ENCODE peak calls at places on chromosomes 4 and X, in seven cellular contexts. B is right atrium auricular region, J is WTC11, Y is tibial nerve, A is A549, H is foreskin fibroblast, O is WERI-Rb-1. V is an unnamed sample.

GRCh38 chr4:120525106-120525505 is 397.4 kb downstream of the PRDM5 start:
- DNase-seq in B (no peak), Y (no peak), H (no peak), A (no peak), J (no peak), O (no peak), V (no peak)

GRCh38 chr4:37101686-37102085 is 142.9 kb upstream of the NWD2 start:
- DNase-seq in J (no peak), A (no peak), O (no peak), H (no peak), B (no peak), Y (no peak), V (no peak)

GRCh38 chrX:45621356-45622041 is 420.8 kb upstream of the DIPK2B start:
- DNase-seq in O (no peak), A (no peak), Y (no peak), J (no peak), B (no peak), H (peak; percentile 87), V (no peak)

GRCh38 chrX:129777218-129777768 is 2.5 kb upstream of the SASH3 start:
- DNase-seq in Y (no peak), A (no peak), J (no peak), H (no peak), O (no peak), B (no peak), V (peak; percentile 38)

GRCh38 chr4:38759077-38759789 is 23.6 kb downstream of the TLR10 start:
- DNase-seq in J (peak; percentile 67), H (peak; percentile 71), O (peak; percentile 50), A (peak; percentile 43), Y (peak; percentile 61), B (peak; percentile 76), V (peak; percentile 45)

GRCh38 chr4:2570551-2571222 is 34.2 kb downstream of the FAM193A start:
- DNase-seq in Y (no peak), O (no peak), J (no peak), A (no peak), H (no peak), B (no peak), V (no peak)

GRCh38 chr4:141652161-141652778 is 15.9 kb downstream of the IL15 start:
- DNase-seq in O (no peak), Y (no peak), B (no peak), J (no peak), H (peak; percentile 30), A (no peak), V (no peak)

GRCh38 chr4:37765741-37766140 is 60.7 kb upstream of the PGM2 start:
- DNase-seq in A (no peak), B (no peak), H (no peak), J (no peak), O (no peak), Y (no peak), V (no peak)

GRCh38 chrX:140050906-140051305 is 85.6 kb upstream of the CXorf66 start:
- DNase-seq in J (no peak), H (no peak), Y (no peak), B (no peak), O (no peak), A (peak; percentile 15), V (no peak)
- TF ChIP-seq CTCF in J (no peak), H (peak; percentile 10), Y (peak; percentile 8), B (no peak), O (peak; percentile 7), A (peak; percentile 29), V (no peak)

DNA sequence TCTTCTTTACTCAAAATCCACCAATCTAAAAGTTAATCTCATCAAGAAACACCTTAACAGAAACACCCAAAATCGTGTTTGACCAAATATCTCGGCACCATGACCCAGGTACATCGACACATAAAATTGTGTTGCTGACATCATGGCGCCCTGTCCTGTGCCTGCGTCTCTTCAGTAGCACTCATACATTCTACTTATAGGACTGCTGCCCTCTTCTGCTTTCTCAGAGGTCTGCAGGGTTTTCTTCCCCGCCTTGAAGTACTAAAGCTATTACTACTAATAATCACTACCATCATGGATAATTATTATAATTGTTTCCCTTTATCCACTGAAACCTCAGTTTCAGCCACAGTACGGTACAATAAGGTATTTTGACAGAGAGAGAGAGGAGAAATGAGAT is 1403.1 kb upstream of the TENM3 start:
- DNase-seq in B (no peak), Y (no peak), J (peak; percentile 11), A (no peak), O (no peak), H (no peak), V (no peak)
- TF ChIP-seq CTCF in B (no peak), Y (no peak), J (no peak), A (no peak), O (peak; percentile 27), H (no peak), V (no peak)

GRCh38 chr4:186029731-186030421 is 39.1 kb upstream of the TLR3 start:
- DNase-seq in J (peak; percentile 38), A (no peak), O (peak; percentile 46), H (no peak), Y (peak; percentile 28), B (peak; percentile 80), V (no peak)

GRCh38 chr4:186030795-186031194 is 38.2 kb upstream of the TLR3 start:
- DNase-seq in B (no peak), J (no peak), Y (no peak), A (no peak), H (no peak), O (no peak), V (no peak)

GRCh38 chr4:186033027-186033426 is 35.9 kb upstream of the TLR3 start:
- DNase-seq in Y (no peak), O (no peak), J (no peak), A (no peak), B (no peak), H (no peak), V (no peak)

GRCh38 chr4:186027405-186027804 is 41.6 kb upstream of the TLR3 start:
- DNase-seq in Y (no peak), O (no peak), J (no peak), A (no peak), H (no peak), B (no peak), V (peak; percentile 14)

GRCh38 chr4:186032259-186032658 is 36.7 kb upstream of the TLR3 start:
- DNase-seq in Y (no peak), O (peak; percentile 56), H (no peak), A (peak; percentile 17), B (no peak), J (no peak), V (no peak)
- TF ChIP-seq CTCF in Y (no peak), O (peak; percentile 46), H (no peak), A (no peak), B (no peak), J (no peak), V (no peak)

DNA sequence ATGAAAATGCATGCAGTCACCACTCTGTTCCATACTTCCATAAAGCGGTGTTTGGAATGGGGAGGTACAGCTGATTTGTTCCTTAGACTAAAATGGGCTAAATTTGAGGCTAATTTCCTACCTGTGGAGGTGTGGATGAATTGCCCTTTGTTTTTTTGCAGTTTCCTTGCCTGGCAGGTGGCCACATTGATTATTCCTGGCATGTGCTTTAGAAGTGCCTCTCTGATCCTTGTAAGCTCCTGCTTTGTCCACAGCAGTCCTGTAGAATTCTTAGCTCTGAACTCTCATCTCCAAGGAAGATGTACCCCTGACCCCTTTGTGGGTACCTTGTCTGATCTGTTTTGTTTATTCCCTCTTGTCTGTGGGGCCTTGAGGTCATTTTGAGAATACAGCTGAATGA is 136.8 kb downstream of the ADGRL3 start:
- DNase-seq in A (no peak), Y (no peak), J (peak; percentile 18), B (no peak), H (no peak), O (no peak), V (peak; percentile 66)
- TF ChIP-seq CTCF in A (no peak), Y (no peak), J (no peak), B (no peak), H (no peak), O (no peak), V (no peak)

GRCh38 chr4:168203233-168203911 is 111.0 kb downstream of the ANXA10 start:
- DNase-seq in J (no peak), A (no peak), H (no peak), O (no peak), Y (no peak), B (no peak), V (no peak)

GRCh38 chr4:168200685-168201084 is 108.3 kb downstream of the ANXA10 start:
- DNase-seq in J (no peak), B (no peak), A (peak; percentile 29), O (no peak), Y (no peak), H (no peak), V (no peak)

GRCh38 chr4:168197926-168198325 is 105.6 kb downstream of the ANXA10 start:
- DNase-seq in B (no peak), H (no peak), O (no peak), A (no peak), Y (no peak), J (no peak), V (no peak)

DNA sequence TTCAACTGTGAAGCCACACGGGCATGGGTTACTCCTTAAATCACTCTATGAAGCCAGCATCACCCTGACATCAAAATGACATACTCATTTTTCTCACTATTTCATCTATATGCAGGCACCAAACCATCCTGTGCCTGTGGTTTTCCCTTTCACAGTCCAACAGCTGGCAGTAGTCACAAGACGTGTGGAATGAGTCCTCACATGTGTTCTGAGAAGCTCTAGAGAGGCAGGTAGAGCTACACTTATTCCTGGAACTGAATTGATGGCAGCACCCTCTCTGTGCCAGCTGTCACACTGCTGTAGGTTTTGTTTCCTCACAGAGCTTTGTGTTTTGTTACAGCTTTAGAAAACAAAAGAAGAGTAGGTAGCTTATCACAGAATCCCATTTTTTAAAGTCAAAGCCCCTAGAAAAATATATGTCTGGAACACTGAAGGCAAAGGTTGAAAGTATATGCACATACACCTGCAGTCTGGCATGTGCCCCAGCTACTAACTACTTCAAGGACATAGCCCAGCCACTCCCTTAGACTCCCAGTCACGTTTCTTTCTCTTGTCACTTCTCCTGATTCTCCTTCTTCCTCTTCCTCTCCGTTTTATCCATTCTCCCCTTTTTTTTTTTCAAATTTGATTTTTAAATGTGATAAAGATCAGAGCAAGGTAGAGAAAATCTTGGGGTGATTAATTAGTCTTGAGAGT is 107.1 kb downstream of the ANXA10 start:
- DNase-seq in J (no peak), H (no peak), B (no peak), O (no peak), Y (no peak), A (no peak), V (no peak)
- TF ChIP-seq CTCF in J (no peak), H (no peak), B (no peak), O (no peak), Y (no peak), A (no peak), V (no peak)